ENCODE peak calls at places on chromosome 9, in five cellular contexts. One of them, this sample, is unnamed.
A peak's percentile ranks its signal among the peaks of the same experiment; 100 is the strongest.

GRCh38 chr9:100602302-100602930 is 24.5 kb downstream of the CAVIN4 start:
- DNase-seq in WTC11: peak; percentile 46
- DNase-seq in kidney epithelial cell: peak; percentile 51
- DNase-seq in left cardiac atrium: no peak
- DNase-seq in NCI-H774: peak; percentile 69
- DNase-seq in this sample: peak; percentile 90

GRCh38 chr9:127875306-127875966 is 2.0 kb downstream of the AK1 start:
- DNase-seq in kidney epithelial cell: no peak
- DNase-seq in WTC11: no peak
- DNase-seq in left cardiac atrium: no peak
- DNase-seq in NCI-H774: no peak
- DNase-seq in this sample: no peak

GRCh38 chr9:136087741-136088480 is 7.2 kb downstream of the NACC2 start:
- DNase-seq in WTC11: no peak
- DNase-seq in kidney epithelial cell: no peak
- DNase-seq in left cardiac atrium: peak; percentile 17
- DNase-seq in NCI-H774: no peak
- DNase-seq in this sample: no peak

GRCh38 chr9:16329699-16330113 is 540.8 kb downstream of the BNC2 start:
- DNase-seq in NCI-H774: no peak
- DNase-seq in WTC11: no peak
- DNase-seq in left cardiac atrium: no peak
- DNase-seq in kidney epithelial cell: no peak
- DNase-seq in this sample: no peak

GRCh38 chr9:137202966-137203365 is 2.4 kb upstream of the TPRN start:
- DNase-seq in kidney epithelial cell: no peak
- DNase-seq in left cardiac atrium: no peak
- DNase-seq in NCI-H774: no peak
- DNase-seq in WTC11: no peak
- DNase-seq in this sample: no peak

GRCh38 chr9:129569506-129570449 is 51.1 kb downstream of the C9orf50 start:
- DNase-seq in NCI-H774: no peak
- DNase-seq in WTC11: no peak
- DNase-seq in left cardiac atrium: no peak
- DNase-seq in kidney epithelial cell: no peak
- DNase-seq in this sample: peak; percentile 73

GRCh38 chr9:81687521-81688261 is 1.7 kb downstream of the TLE1 start:
- DNase-seq in NCI-H774: no peak
- DNase-seq in kidney epithelial cell: no peak
- DNase-seq in WTC11: peak; percentile 86
- DNase-seq in left cardiac atrium: peak; percentile 62
- DNase-seq in this sample: peak; percentile 86

GRCh38 chr9:7879551-7880245 is 80.1 kb upstream of the DMAC1 start:
- DNase-seq in NCI-H774: no peak
- DNase-seq in kidney epithelial cell: peak; percentile 86
- DNase-seq in left cardiac atrium: no peak
- DNase-seq in WTC11: peak; percentile 44
- DNase-seq in this sample: peak; percentile 48

GRCh38 chr9:30765318-30765717 is 1619.1 kb upstream of the ACO1 start:
- DNase-seq in kidney epithelial cell: no peak
- DNase-seq in NCI-H774: no peak
- DNase-seq in WTC11: no peak
- DNase-seq in left cardiac atrium: no peak
- DNase-seq in this sample: no peak

GRCh38 chr9:11713077-11713476 is 980.1 kb upstream of the TYRP1 start:
- DNase-seq in left cardiac atrium: no peak
- DNase-seq in NCI-H774: no peak
- DNase-seq in WTC11: no peak
- DNase-seq in kidney epithelial cell: no peak
- DNase-seq in this sample: no peak

GRCh38 chr9:80326105-80326504 is 754.3 kb downstream of the TLE4 start:
- DNase-seq in kidney epithelial cell: no peak
- DNase-seq in NCI-H774: no peak
- DNase-seq in left cardiac atrium: no peak
- DNase-seq in WTC11: no peak
- DNase-seq in this sample: no peak

GRCh38 chr9:131697908-131698714 is 41.8 kb downstream of the RAPGEF1 start:
- DNase-seq in kidney epithelial cell: no peak
- DNase-seq in left cardiac atrium: no peak
- DNase-seq in NCI-H774: no peak
- DNase-seq in WTC11: no peak
- DNase-seq in this sample: peak; percentile 46

GRCh38 chr9:6215562-6215961 is at the start of gene IL33:
- DNase-seq in kidney epithelial cell: no peak
- DNase-seq in WTC11: no peak
- DNase-seq in NCI-H774: peak; percentile 24
- DNase-seq in left cardiac atrium: no peak
- DNase-seq in this sample: no peak

GRCh38 chr9:75893096-75893495 is 2.6 kb downstream of the PCSK5 start:
- DNase-seq in kidney epithelial cell: no peak
- DNase-seq in left cardiac atrium: no peak
- DNase-seq in WTC11: no peak
- DNase-seq in NCI-H774: no peak
- DNase-seq in this sample: no peak

This sample was measured in GM23338.